ENCODE peak calls at places on chromosomes 2 and 18, in ten cellular contexts. One of them, this sample, is unnamed.

GRCh38 chr2:239668651-239669050 is 267.8 kb upstream of the HDAC4 start:
- DNase-seq in LoVo: no peak
- DNase-seq in cerebellum: no peak
- DNase-seq in GM23248: no peak
- DNase-seq in stomach: no peak
- DNase-seq in stimulated activated CD8-positive, alpha-beta memory T cell treated with anti-CD3 and anti-CD28 coated beads, Interleukin-4, amount 100 ng/mL, for 1 hour: no peak
- DNase-seq in putamen: no peak
- DNase-seq in NCI-H187 treated with DMSO at 0.1 percent for 48 hours: no peak
- DNase-seq in T-helper 2 cell: no peak
- DNase-seq in NCI-H774: no peak
- DNase-seq in this sample: no peak

GRCh38 chr18:50803579-50803978 is 16.2 kb downstream of the MRO start:
- DNase-seq in NCI-H187 treated with DMSO at 0.1 percent for 48 hours: no peak
- DNase-seq in GM23248: no peak
- DNase-seq in LoVo: no peak
- DNase-seq in putamen: no peak
- DNase-seq in cerebellum: no peak
- DNase-seq in stomach: no peak
- DNase-seq in T-helper 2 cell: no peak
- DNase-seq in stimulated activated CD8-positive, alpha-beta memory T cell treated with anti-CD3 and anti-CD28 coated beads, Interleukin-4, amount 100 ng/mL, for 1 hour: no peak
- DNase-seq in NCI-H774: no peak
- DNase-seq in this sample: no peak

GRCh38 chr2:119753041-119753929 is 6.4 kb upstream of the PTPN4 start:
- DNase-seq in NCI-H187 treated with DMSO at 0.1 percent for 48 hours: no peak
- DNase-seq in GM23248: peak; percentile 54
- DNase-seq in T-helper 2 cell: no peak
- DNase-seq in stimulated activated CD8-positive, alpha-beta memory T cell treated with anti-CD3 and anti-CD28 coated beads, Interleukin-4, amount 100 ng/mL, for 1 hour: no peak
- DNase-seq in putamen: peak; percentile 23
- DNase-seq in LoVo: peak; percentile 54
- DNase-seq in NCI-H774: peak; percentile 25
- DNase-seq in stomach: no peak
- DNase-seq in cerebellum: peak; percentile 71
- DNase-seq in this sample: no peak

GRCh38 chr18:62875320-62875719 is 160.0 kb downstream of the PHLPP1 start:
- DNase-seq in cerebellum: no peak
- DNase-seq in NCI-H774: no peak
- DNase-seq in T-helper 2 cell: no peak
- DNase-seq in NCI-H187 treated with DMSO at 0.1 percent for 48 hours: no peak
- DNase-seq in stimulated activated CD8-positive, alpha-beta memory T cell treated with anti-CD3 and anti-CD28 coated beads, Interleukin-4, amount 100 ng/mL, for 1 hour: no peak
- DNase-seq in GM23248: no peak
- DNase-seq in stomach: no peak
- DNase-seq in putamen: no peak
- DNase-seq in LoVo: no peak
- DNase-seq in this sample: no peak

GRCh38 chr2:132577693-132578092 is 92.3 kb downstream of the LYPD1 start:
- DNase-seq in putamen: no peak
- DNase-seq in GM23248: no peak
- DNase-seq in LoVo: no peak
- DNase-seq in T-helper 2 cell: no peak
- DNase-seq in cerebellum: no peak
- DNase-seq in stomach: no peak
- DNase-seq in stimulated activated CD8-positive, alpha-beta memory T cell treated with anti-CD3 and anti-CD28 coated beads, Interleukin-4, amount 100 ng/mL, for 1 hour: no peak
- DNase-seq in NCI-H187 treated with DMSO at 0.1 percent for 48 hours: no peak
- DNase-seq in NCI-H774: no peak
- DNase-seq in this sample: no peak

GRCh38 chr2:217105733-217106649 is 246.1 kb upstream of the TNP1 start:
- DNase-seq in putamen: no peak
- DNase-seq in NCI-H187 treated with DMSO at 0.1 percent for 48 hours: no peak
- DNase-seq in T-helper 2 cell: no peak
- DNase-seq in cerebellum: no peak
- DNase-seq in stimulated activated CD8-positive, alpha-beta memory T cell treated with anti-CD3 and anti-CD28 coated beads, Interleukin-4, amount 100 ng/mL, for 1 hour: no peak
- DNase-seq in NCI-H774: no peak
- DNase-seq in GM23248: peak; percentile 95
- DNase-seq in LoVo: peak; percentile 55
- DNase-seq in stomach: no peak
- DNase-seq in this sample: no peak

GRCh38 chr2:235570256-235570655 is 76.4 kb downstream of the AGAP1 start:
- DNase-seq in NCI-H774: no peak
- DNase-seq in GM23248: peak; percentile 69
- DNase-seq in NCI-H187 treated with DMSO at 0.1 percent for 48 hours: no peak
- DNase-seq in stimulated activated CD8-positive, alpha-beta memory T cell treated with anti-CD3 and anti-CD28 coated beads, Interleukin-4, amount 100 ng/mL, for 1 hour: no peak
- DNase-seq in putamen: no peak
- DNase-seq in stomach: no peak
- DNase-seq in T-helper 2 cell: no peak
- DNase-seq in cerebellum: no peak
- DNase-seq in LoVo: peak; percentile 35
- DNase-seq in this sample: no peak

GRCh38 chr2:207254526-207255464 is 89.0 kb upstream of the KLF7 start:
- DNase-seq in GM23248: peak; percentile 82
- DNase-seq in putamen: no peak
- DNase-seq in LoVo: no peak
- DNase-seq in NCI-H774: no peak
- DNase-seq in cerebellum: no peak
- DNase-seq in NCI-H187 treated with DMSO at 0.1 percent for 48 hours: no peak
- DNase-seq in stimulated activated CD8-positive, alpha-beta memory T cell treated with anti-CD3 and anti-CD28 coated beads, Interleukin-4, amount 100 ng/mL, for 1 hour: no peak
- DNase-seq in stomach: no peak
- DNase-seq in T-helper 2 cell: no peak
- DNase-seq in this sample: no peak

This sample was measured in stimulated activated effector memory CD8-positive, alpha-beta T cell treated with anti-CD3 and anti-CD28 coated beads, Interleukin-12 subunit alpha, Interleukin-12 subunit beta, amount 100 ng/mL, for 72 hours.